ENCODE peak calls at places on chromosomes 1 and 21, in ten cellular contexts. J is AG08395; C is thoracic aorta; K is stimulated activated CD8-positive, alpha-beta memory T cell treated with anti-CD3 and anti-CD28 coated beads, Interleukin-2, amount 100 ng/mL, for 1 hour; X is bronchial epithelial cell; T is right cardiac atrium; L is GM03348; F is A549; M is activated naive CD8-positive, alpha-beta T cell treated with anti-CD3 and anti-CD28 coated beads, Interleukin-2, amount 50 U/mL, for 16 hours; H is C1 segment of cervical spinal cord. B is an unnamed sample.

GRCh38 chr1:43067856-43068751 is 104.0 kb downstream of the EBNA1BP2 start:
- DNase-seq in K (no peak), F (no peak), X (no peak), C (no peak), L (peak; percentile 54), M (no peak), J (peak; percentile 11), H (peak; percentile 20), T (peak; percentile 72), B (no peak)

GRCh38 chr1:12810691-12811408 is 19.7 kb downstream of the PRAMEF1 start:
- DNase-seq in T (no peak), L (no peak), H (no peak), C (no peak), J (peak; percentile 44), K (no peak), M (no peak), F (no peak), X (no peak), B (no peak)

GRCh38 chr1:79811173-79811572 is 804.6 kb upstream of the ADGRL4 start:
- DNase-seq in C (no peak), X (peak; percentile 87), F (no peak), K (no peak), M (no peak), J (peak; percentile 50), H (no peak), T (no peak), L (peak; percentile 52), B (no peak)

GRCh38 chr1:153921803-153922075 is 1.0 kb downstream of the GATAD2B start:
- DNase-seq in F (no peak), J (no peak), X (peak; percentile 13), C (no peak), L (no peak), T (peak; percentile 32), M (no peak), H (peak; percentile 19), K (no peak), B (no peak)

GRCh38 chr1:2948001-2948750 is 73.1 kb upstream of the ACTRT2 start:
- DNase-seq in J (no peak), C (no peak), X (no peak), F (no peak), M (no peak), H (no peak), K (no peak), T (peak; percentile 30), L (no peak), B (no peak)

GRCh38 chr21:46454634-46455390 is 3.9 kb upstream of the DIP2A start:
- DNase-seq in J (no peak), H (no peak), L (no peak), F (no peak), C (no peak), T (no peak), K (no peak), M (no peak), X (no peak), B (no peak)

GRCh38 chr1:162159515-162159914 is 90.0 kb downstream of the NOS1AP start:
- DNase-seq in C (no peak), J (no peak), M (no peak), H (no peak), L (no peak), K (no peak), T (no peak), F (no peak), X (peak; percentile 29), B (no peak)

GRCh38 chr1:158893654-158894053 is 37.7 kb upstream of the PYHIN1 start:
- DNase-seq in C (no peak), T (no peak), M (no peak), K (no peak), F (no peak), X (no peak), H (no peak), L (no peak), J (no peak), B (no peak)

GRCh38 chr1:231814536-231814935 is 187.9 kb downstream of the DISC1 start:
- DNase-seq in K (no peak), L (no peak), J (no peak), H (no peak), T (no peak), C (no peak), M (no peak), F (no peak), X (no peak), B (no peak)

GRCh38 chr1:216721878-216722277 is 1.4 kb downstream of the ESRRG start:
- DNase-seq in C (no peak), M (no peak), X (no peak), T (no peak), H (no peak), F (no peak), K (no peak), J (no peak), L (no peak), B (no peak)

GRCh38 chr1:58515794-58516401 is 30.6 kb downstream of the OMA1 start:
- DNase-seq in H (no peak), X (peak; percentile 70), L (peak; percentile 71), C (peak; percentile 10), T (no peak), F (peak; percentile 14), J (peak; percentile 77), K (no peak), M (no peak), B (peak; percentile 7)

GRCh38 chr1:25819496-25820246 is at the start of gene MTFR1L:
- DNase-seq in X (peak; percentile 76), C (no peak), L (peak; percentile 97), J (peak; percentile 93), H (peak; percentile 80), F (peak; percentile 86), K (peak; percentile 85), T (peak; percentile 95), M (peak; percentile 81), B (peak; percentile 98)

GRCh38 chr1:53047737-53048344 is 14.2 kb upstream of the PODN start:
- DNase-seq in F (no peak), C (no peak), M (no peak), K (no peak), J (peak; percentile 30), L (peak; percentile 28), H (no peak), T (no peak), X (peak; percentile 89), B (no peak)

GRCh38 chr1:149962039-149962647 is 25.5 kb upstream of the MTMR11 start:
- DNase-seq in K (no peak), F (peak; percentile 51), L (peak; percentile 76), H (no peak), X (peak; percentile 76), C (no peak), M (no peak), J (peak; percentile 73), T (no peak), B (no peak)

GRCh38 chr21:37219766-37220432 is 47.2 kb downstream of the VPS26C start:
- DNase-seq in X (peak; percentile 13), F (no peak), M (no peak), J (no peak), C (no peak), H (no peak), T (peak; percentile 31), L (no peak), K (no peak), B (no peak)

GRCh38 chr21:29287383-29287782 is 11.3 kb upstream of the BACH1 start:
- DNase-seq in J (no peak), X (peak; percentile 48), T (no peak), M (no peak), C (no peak), K (no peak), L (peak; percentile 22), H (no peak), F (no peak), B (no peak)

GRCh38 chr1:5847013-5847654 is 145.1 kb downstream of the NPHP4 start:
- DNase-seq in X (peak; percentile 10), H (no peak), T (no peak), M (no peak), K (no peak), J (peak; percentile 37), C (no peak), F (no peak), L (peak; percentile 71), B (no peak)

GRCh38 chr21:32812035-32812434 is 40.5 kb upstream of the PAXBP1 start:
- DNase-seq in M (no peak), J (peak; percentile 28), C (no peak), F (no peak), T (peak; percentile 76), X (no peak), L (peak; percentile 52), H (no peak), K (no peak), B (no peak)

GRCh38 chr1:200036616-200037270 is 9.2 kb downstream of the NR5A2 start:
- DNase-seq in F (no peak), C (no peak), L (no peak), K (no peak), T (no peak), M (no peak), J (no peak), H (no peak), X (no peak), B (no peak)

GRCh38 chr1:97350662-97351061 is 570.2 kb downstream of the DPYD start:
- DNase-seq in C (no peak), J (no peak), L (no peak), H (no peak), X (no peak), M (no peak), K (no peak), T (no peak), F (no peak), B (no peak)

GRCh38 chr1:204356997-204357396 is 2.7 kb downstream of the PLEKHA6 start:
- DNase-seq in H (no peak), M (no peak), K (no peak), T (no peak), C (no peak), J (peak; percentile 21), L (peak; percentile 28), F (no peak), X (no peak), B (no peak)

GRCh38 chr1:182698977-182699672 is 14.7 kb upstream of the RGS8 start:
- DNase-seq in K (no peak), C (no peak), T (peak; percentile 84), M (no peak), X (no peak), L (no peak), H (no peak), J (no peak), F (no peak), B (no peak)

GRCh38 chr1:111704776-111705175 is 34.4 kb downstream of the INKA2 start:
- DNase-seq in C (no peak), T (no peak), X (peak; percentile 94), F (no peak), L (no peak), H (no peak), K (no peak), J (no peak), M (no peak), B (no peak)

B was measured in GM18507.